ENCODE peak calls at places on chromosomes 3 and 15, in eight cellular contexts. U is Daoy; W is stimulated activated CD4-positive, alpha-beta T cell treated with anti-CD3 and anti-CD28 coated beads, Interleukin-2, amount 100 ng/mL, for 48 hours; C is NCI-H1092 treated with DMSO at 0.1 percent for 48 hours; E is NCI-H1105; A is A549; J is left cardiac atrium; D is naive thymus-derived CD8-positive, alpha-beta T cell. S is an unnamed sample.

GRCh38 chr3:195151866-195152526 is 119.0 kb downstream of the XXYLT1 start:
- DNase-seq in D (no peak), C (no peak), W (no peak), A (peak), U (peak), J (no peak), E (no peak), S (peak)

GRCh38 chr3:56855856-56856538 is 54.2 kb upstream of the ARHGEF3 start:
- DNase-seq in J (peak), D (peak), A (peak), W (peak), C (peak), U (peak), E (no peak), S (no peak)

GRCh38 chr3:27425896-27426565 is 56.8 kb upstream of the NEK10 start:
- DNase-seq in D (no peak), C (no peak), W (no peak), E (no peak), J (no peak), A (no peak), U (no peak), S (no peak)

GRCh38 chr3:127088511-127089430 is 104.2 kb upstream of the PRR23E start:
- DNase-seq in U (no peak), W (no peak), A (no peak), J (peak), E (no peak), D (no peak), C (no peak), S (no peak)

GRCh38 chr3:10983219-10983916 is 9.2 kb upstream of the SLC6A1 start:
- DNase-seq in D (peak), E (peak), A (peak), U (peak), C (peak), W (peak), J (no peak), S (peak)

GRCh38 chr3:151841801-151842200 is 27.9 kb downstream of the AADAC start:
- DNase-seq in E (no peak), A (no peak), C (no peak), D (no peak), U (no peak), J (no peak), W (no peak), S (no peak)

GRCh38 chr3:77931272-77932009 is 891.5 kb downstream of the ROBO2 start:
- DNase-seq in E (peak), U (no peak), D (no peak), J (no peak), A (no peak), W (no peak), C (peak), S (no peak)

GRCh38 chr3:169575381-169575780 is 88.1 kb downstream of the MECOM start:
- DNase-seq in A (no peak), W (no peak), E (no peak), C (peak), D (no peak), U (peak), J (peak), S (peak)

GRCh38 chr3:179149239-179149887 is 1.2 kb downstream of the PIK3CA start:
- DNase-seq in W (peak), C (no peak), E (peak), A (peak), J (no peak), U (peak), D (peak), S (peak)

GRCh38 chr3:39106281-39107055 is 959 bp downstream of the GORASP1 start:
- DNase-seq in J (no peak), U (no peak), A (no peak), C (no peak), D (no peak), W (no peak), E (no peak), S (peak)

GRCh38 chr15:73923488-73924164 is 2.6 kb upstream of the LOXL1 start:
- DNase-seq in W (no peak), U (no peak), E (no peak), C (no peak), J (no peak), A (no peak), D (no peak), S (no peak)

GRCh38 chr3:197003461-197004385 is 25.9 kb downstream of the MELTF start:
- DNase-seq in U (peak), D (peak), C (peak), A (no peak), J (peak), E (no peak), W (peak), S (no peak)

GRCh38 chr3:158568784-158569183 is 2.2 kb upstream of the MLF1 start:
- DNase-seq in A (no peak), J (no peak), C (no peak), U (peak), E (no peak), W (no peak), D (no peak), S (no peak)

GRCh38 chr3:72862314-72863090 is 14.3 kb upstream of the SHQ1 start:
- DNase-seq in A (no peak), E (no peak), D (no peak), C (no peak), W (no peak), J (no peak), U (no peak), S (no peak)

GRCh38 chr3:99167016-99167415 is 265.5 kb upstream of the DCBLD2 start:
- DNase-seq in J (no peak), D (no peak), U (no peak), A (no peak), E (no peak), C (no peak), W (no peak), S (no peak)

GRCh38 chr15:50593761-50594160 is 47.3 kb upstream of the USP50 start:
- DNase-seq in W (no peak), D (no peak), C (no peak), A (no peak), E (no peak), J (no peak), U (no peak), S (no peak)